ENCODE peak calls at places on chromosomes 5 and 9, in six cellular contexts. A is A549; P is T-helper 17 cell; W is activated CD4-positive, alpha-beta T cell treated with anti-CD3 and anti-CD28 coated beads, Interleukin-2, amount 10 ng/mL, durations not matched to agents 7 days and 5 days; E is iPS-NIHi11; N is gastrocnemius medialis. F is an unnamed sample.

GRCh38 chr5:172403191-172403794 is 51.0 kb downstream of the SH3PXD2B start:
- DNase-seq in A (no peak), P (no peak), W (no peak), E (peak), N (peak), F (peak)

GRCh38 chr9:6047020-6047419 is 31.6 kb upstream of the RANBP6 start:
- DNase-seq in A (no peak), P (no peak), W (no peak), E (no peak), N (no peak), F (no peak)

GRCh38 chr5:6806668-6807067 is 93.4 kb downstream of the TENT4A start:
- DNase-seq in A (no peak), P (no peak), W (no peak), E (no peak), N (no peak), F (no peak)

GRCh38 chr9:79377315-79377855 is 194.4 kb upstream of the TLE4 start:
- DNase-seq in A (no peak), P (no peak), W (no peak), E (no peak), N (no peak), F (no peak)

GRCh38 chr9:104073770-104074133 is 20.4 kb upstream of the SMC2 start:
- DNase-seq in A (no peak), P (no peak), W (no peak), E (no peak), N (no peak), F (no peak)

GRCh38 chr5:96432245-96433065 is 593 bp downstream of the PCSK1 start:
- DNase-seq in A (no peak), P (no peak), W (no peak), E (peak), N (no peak), F (no peak)

GRCh38 chr5:73482383-73483193 is 15.7 kb upstream of the BTF3 start:
- DNase-seq in A (no peak), P (no peak), W (no peak), E (no peak), N (no peak), F (no peak)

GRCh38 chr5:90483206-90483605 is 8.5 kb downstream of the POLR3G start:
- DNase-seq in A (no peak), P (no peak), W (no peak), E (no peak), N (no peak), F (no peak)

GRCh38 chr9:706606-707451 is 134.7 kb upstream of the DMRT1 start:
- DNase-seq in A (no peak), P (no peak), W (no peak), E (peak), N (peak), F (peak)